ENCODE peak calls at places on chromosome 4, in eight cellular contexts. One of them, this sample, is unnamed.

GRCh38 chr4:190015538-190016368 is 11.3 kb downstream of the FRG2 start:
- DNase-seq in GM12892: no peak
- DNase-seq in lower leg skin: no peak
- DNase-seq in spleen: no peak
- DNase-seq in K562: no peak
- DNase-seq in A549: no peak
- DNase-seq in adrenal gland: no peak
- DNase-seq in sigmoid colon: no peak
- DNase-seq in this sample: no peak

GRCh38 chr4:182022899-182023298 is 220.3 kb upstream of the TENM3 start:
- DNase-seq in GM12892: no peak
- DNase-seq in lower leg skin: no peak
- DNase-seq in spleen: no peak
- DNase-seq in K562: no peak
- DNase-seq in A549: no peak
- DNase-seq in adrenal gland: no peak
- DNase-seq in sigmoid colon: no peak
- DNase-seq in this sample: no peak

GRCh38 chr4:66275381-66276060 is 605.2 kb upstream of the EPHA5 start:
- DNase-seq in GM12892: no peak
- DNase-seq in lower leg skin: no peak
- DNase-seq in spleen: no peak
- DNase-seq in K562: no peak
- DNase-seq in A549: no peak
- DNase-seq in adrenal gland: no peak
- DNase-seq in sigmoid colon: no peak
- DNase-seq in this sample: no peak

GRCh38 chr4:24778427-24779225 is 16.7 kb upstream of the SOD3 start:
- DNase-seq in GM12892: no peak
- DNase-seq in lower leg skin: peak; percentile 87
- DNase-seq in spleen: no peak
- DNase-seq in K562: no peak
- DNase-seq in A549: no peak
- DNase-seq in adrenal gland: no peak
- DNase-seq in sigmoid colon: peak; percentile 81
- DNase-seq in this sample: no peak

GRCh38 chr4:145842224-145842887 is 96.3 kb downstream of the ZNF827 start:
- DNase-seq in GM12892: no peak
- DNase-seq in lower leg skin: no peak
- DNase-seq in spleen: no peak
- DNase-seq in K562: no peak
- DNase-seq in A549: no peak
- DNase-seq in adrenal gland: no peak
- DNase-seq in sigmoid colon: no peak
- DNase-seq in this sample: no peak

GRCh38 chr4:88689877-88690276 is 7.8 kb downstream of the NAP1L5 start:
- DNase-seq in GM12892: no peak
- DNase-seq in lower leg skin: no peak
- DNase-seq in spleen: no peak
- DNase-seq in K562: no peak
- DNase-seq in A549: no peak
- DNase-seq in adrenal gland: no peak
- DNase-seq in sigmoid colon: no peak
- DNase-seq in this sample: no peak

GRCh38 chr4:41877020-41877796 is 58.0 kb upstream of the TMEM33 start:
- DNase-seq in GM12892: no peak
- DNase-seq in lower leg skin: no peak
- DNase-seq in spleen: peak; percentile 39
- DNase-seq in K562: no peak
- DNase-seq in A549: no peak
- DNase-seq in adrenal gland: no peak
- DNase-seq in sigmoid colon: no peak
- DNase-seq in this sample: no peak

GRCh38 chr4:995311-996026 is 2.3 kb upstream of the SLC26A1 start:
- DNase-seq in GM12892: no peak
- DNase-seq in lower leg skin: no peak
- DNase-seq in spleen: no peak
- DNase-seq in K562: no peak
- DNase-seq in A549: no peak
- DNase-seq in adrenal gland: peak; percentile 29
- DNase-seq in sigmoid colon: no peak
- DNase-seq in this sample: no peak

GRCh38 chr4:128865132-128865531 is 55.6 kb downstream of the JADE1 start:
- DNase-seq in GM12892: no peak
- DNase-seq in lower leg skin: no peak
- DNase-seq in spleen: no peak
- DNase-seq in K562: no peak
- DNase-seq in A549: no peak
- DNase-seq in adrenal gland: no peak
- DNase-seq in sigmoid colon: no peak
- DNase-seq in this sample: no peak

GRCh38 chr4:8523175-8523574 is 57.0 kb upstream of the GPR78 start:
- DNase-seq in GM12892: no peak
- DNase-seq in lower leg skin: no peak
- DNase-seq in spleen: peak; percentile 69
- DNase-seq in K562: no peak
- DNase-seq in A549: no peak
- DNase-seq in adrenal gland: no peak
- DNase-seq in sigmoid colon: peak; percentile 36
- DNase-seq in this sample: no peak

GRCh38 chr4:159188646-159189045 is 85.8 kb downstream of the RAPGEF2 start:
- DNase-seq in GM12892: no peak
- DNase-seq in lower leg skin: no peak
- DNase-seq in spleen: no peak
- DNase-seq in K562: no peak
- DNase-seq in A549: no peak
- DNase-seq in adrenal gland: no peak
- DNase-seq in sigmoid colon: no peak
- DNase-seq in this sample: no peak

GRCh38 chr4:65791111-65791806 is 121.0 kb upstream of the EPHA5 start:
- DNase-seq in GM12892: no peak
- DNase-seq in lower leg skin: no peak
- DNase-seq in spleen: no peak
- DNase-seq in K562: no peak
- DNase-seq in A549: no peak
- DNase-seq in adrenal gland: no peak
- DNase-seq in sigmoid colon: no peak
- DNase-seq in this sample: no peak

GRCh38 chr4:173420324-173420752 is 21.4 kb upstream of the SCRG1 start:
- DNase-seq in GM12892: no peak
- DNase-seq in lower leg skin: no peak
- DNase-seq in spleen: no peak
- DNase-seq in K562: peak; percentile 26
- DNase-seq in A549: no peak
- DNase-seq in adrenal gland: no peak
- DNase-seq in sigmoid colon: no peak
- DNase-seq in this sample: no peak

GRCh38 chr4:171718069-171718468 is 95.1 kb upstream of the GALNTL6 start:
- DNase-seq in GM12892: no peak
- DNase-seq in lower leg skin: no peak
- DNase-seq in spleen: no peak
- DNase-seq in K562: no peak
- DNase-seq in A549: no peak
- DNase-seq in adrenal gland: no peak
- DNase-seq in sigmoid colon: no peak
- DNase-seq in this sample: no peak

DNA sequence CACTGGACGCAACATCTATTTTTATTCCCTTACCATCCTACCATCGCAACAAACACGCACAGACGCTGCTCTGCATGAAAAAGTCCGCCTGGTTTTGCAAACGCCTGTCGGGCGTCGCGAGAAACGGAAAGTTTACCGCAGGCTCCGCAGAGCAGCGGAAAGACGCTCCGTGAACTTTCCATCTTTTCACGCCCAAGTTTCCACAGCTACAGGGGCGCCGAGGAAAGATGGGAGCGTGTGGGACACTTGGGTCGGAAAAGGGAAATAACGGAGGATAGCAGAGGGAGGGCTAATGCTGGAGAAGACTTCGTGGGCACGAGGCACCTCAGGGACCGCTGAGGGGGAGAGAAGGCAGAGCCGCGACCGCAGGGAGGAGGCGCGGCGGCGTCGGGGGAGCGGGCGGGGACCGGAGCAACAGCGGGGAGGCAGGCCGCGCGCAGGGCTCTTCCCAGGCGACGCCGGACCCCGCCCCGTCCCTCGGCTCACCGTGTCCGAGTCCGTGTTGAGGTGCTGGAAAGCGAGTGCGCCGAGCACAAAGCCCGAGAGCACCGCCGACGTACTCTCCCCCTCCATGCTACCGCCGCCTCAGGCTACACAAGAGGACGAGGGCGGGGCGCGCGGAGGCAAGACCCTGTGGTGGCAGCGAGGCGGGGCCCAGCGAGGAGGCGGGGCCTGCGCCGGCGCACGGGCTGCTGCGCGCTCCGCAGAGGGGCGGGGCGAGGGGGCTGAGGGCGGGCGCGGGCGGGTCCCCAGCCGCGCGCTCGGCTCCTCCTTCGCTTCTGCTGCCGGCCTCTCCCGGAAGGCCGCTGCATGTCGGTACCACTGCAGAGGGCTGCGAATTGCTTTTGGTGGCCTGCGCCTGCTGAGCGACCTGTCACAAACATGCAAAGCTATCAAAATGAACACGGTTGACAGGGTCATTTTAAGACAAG is at the start of gene ABRAXAS1:
- DNase-seq in GM12892: peak; percentile 92
- DNase-seq in lower leg skin: peak; percentile 90
- DNase-seq in spleen: peak; percentile 99
- DNase-seq in K562: peak; percentile 97
- DNase-seq in A549: peak; percentile 79
- DNase-seq in adrenal gland: peak; percentile 94
- DNase-seq in sigmoid colon: peak; percentile 97
- DNase-seq in this sample: peak; percentile 93
- TF ChIP-seq POLR2A in GM12892: peak; percentile 88
- TF ChIP-seq POLR2A in lower leg skin: no peak
- TF ChIP-seq POLR2A in spleen: peak; percentile 72
- TF ChIP-seq POLR2A in K562: peak; percentile 84
- TF ChIP-seq POLR2A in A549: peak; percentile 62
- TF ChIP-seq POLR2A in adrenal gland: peak; percentile 93
- TF ChIP-seq POLR2A in sigmoid colon: peak; percentile 35
- TF ChIP-seq POLR2A in this sample: peak; percentile 88

DNA sequence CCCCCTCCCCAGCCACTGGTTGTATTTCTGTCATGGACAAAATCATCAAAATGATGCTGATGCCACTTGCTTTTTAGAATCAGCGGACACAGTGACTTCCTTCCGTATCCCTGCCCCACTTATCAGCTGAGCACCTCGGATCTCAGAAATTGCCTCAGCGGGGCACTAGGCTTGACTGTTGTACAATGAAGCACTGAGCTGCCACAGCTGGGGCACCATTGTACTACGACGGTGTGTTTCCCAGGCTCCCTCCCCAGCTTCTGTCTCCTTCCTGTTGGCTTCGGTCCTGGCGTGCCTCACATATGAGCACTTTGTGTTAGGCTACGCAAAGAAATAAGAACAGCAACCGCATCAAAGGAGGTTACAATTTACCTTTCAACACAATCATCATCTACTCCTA is 82.4 kb downstream of the F11 start:
- DNase-seq in GM12892: no peak
- DNase-seq in lower leg skin: no peak
- DNase-seq in spleen: no peak
- DNase-seq in K562: no peak
- DNase-seq in A549: no peak
- DNase-seq in adrenal gland: no peak
- DNase-seq in sigmoid colon: no peak
- DNase-seq in this sample: no peak
- TF ChIP-seq POLR2A in GM12892: no peak
- TF ChIP-seq POLR2A in lower leg skin: no peak
- TF ChIP-seq POLR2A in spleen: no peak
- TF ChIP-seq POLR2A in K562: no peak
- TF ChIP-seq POLR2A in A549: no peak
- TF ChIP-seq POLR2A in adrenal gland: no peak
- TF ChIP-seq POLR2A in sigmoid colon: no peak
- TF ChIP-seq POLR2A in this sample: no peak

DNA sequence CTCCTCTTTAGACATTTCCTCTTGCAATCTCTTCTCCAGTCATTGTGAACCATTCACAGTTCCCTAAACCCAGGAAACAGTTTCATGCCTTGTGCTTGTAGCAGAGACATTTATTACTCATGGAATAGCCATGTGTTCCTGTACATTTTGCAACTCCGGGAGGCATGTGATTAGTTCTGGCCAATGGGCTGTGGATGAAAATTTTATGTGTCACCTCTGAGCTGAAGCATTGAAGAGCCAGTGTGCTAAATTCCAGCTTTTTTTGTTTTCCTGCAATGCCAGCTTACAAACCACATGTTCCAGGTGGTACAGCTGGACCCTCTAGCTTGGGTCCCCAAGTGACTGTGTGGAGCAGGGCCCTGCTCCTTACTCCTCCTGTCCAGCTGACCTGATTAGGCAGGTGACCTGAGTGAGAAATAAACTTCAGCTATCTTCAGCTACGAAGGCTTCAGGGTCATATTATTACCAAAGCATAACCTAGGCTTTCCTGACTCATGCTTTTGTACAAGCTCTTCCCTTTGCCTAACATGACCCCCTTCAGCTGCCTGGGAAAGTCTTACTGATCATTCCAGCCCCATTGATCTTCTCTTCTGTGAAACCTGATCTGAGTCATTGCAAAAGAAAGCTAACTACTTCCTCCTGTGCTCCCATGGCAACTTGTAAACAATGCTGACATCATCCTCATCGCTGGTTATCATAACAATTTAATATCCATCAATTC is 200.4 kb downstream of the PTTG2 start:
- DNase-seq in GM12892: peak; percentile 32
- DNase-seq in lower leg skin: peak; percentile 87
- DNase-seq in spleen: no peak
- DNase-seq in K562: no peak
- DNase-seq in A549: peak; percentile 60
- DNase-seq in adrenal gland: peak; percentile 67
- DNase-seq in sigmoid colon: peak; percentile 72
- DNase-seq in this sample: peak; percentile 37
- TF ChIP-seq POLR2A in GM12892: no peak
- TF ChIP-seq POLR2A in lower leg skin: no peak
- TF ChIP-seq POLR2A in spleen: no peak
- TF ChIP-seq POLR2A in K562: no peak
- TF ChIP-seq POLR2A in A549: no peak
- TF ChIP-seq POLR2A in adrenal gland: peak; percentile 3
- TF ChIP-seq POLR2A in sigmoid colon: no peak
- TF ChIP-seq POLR2A in this sample: no peak

DNA sequence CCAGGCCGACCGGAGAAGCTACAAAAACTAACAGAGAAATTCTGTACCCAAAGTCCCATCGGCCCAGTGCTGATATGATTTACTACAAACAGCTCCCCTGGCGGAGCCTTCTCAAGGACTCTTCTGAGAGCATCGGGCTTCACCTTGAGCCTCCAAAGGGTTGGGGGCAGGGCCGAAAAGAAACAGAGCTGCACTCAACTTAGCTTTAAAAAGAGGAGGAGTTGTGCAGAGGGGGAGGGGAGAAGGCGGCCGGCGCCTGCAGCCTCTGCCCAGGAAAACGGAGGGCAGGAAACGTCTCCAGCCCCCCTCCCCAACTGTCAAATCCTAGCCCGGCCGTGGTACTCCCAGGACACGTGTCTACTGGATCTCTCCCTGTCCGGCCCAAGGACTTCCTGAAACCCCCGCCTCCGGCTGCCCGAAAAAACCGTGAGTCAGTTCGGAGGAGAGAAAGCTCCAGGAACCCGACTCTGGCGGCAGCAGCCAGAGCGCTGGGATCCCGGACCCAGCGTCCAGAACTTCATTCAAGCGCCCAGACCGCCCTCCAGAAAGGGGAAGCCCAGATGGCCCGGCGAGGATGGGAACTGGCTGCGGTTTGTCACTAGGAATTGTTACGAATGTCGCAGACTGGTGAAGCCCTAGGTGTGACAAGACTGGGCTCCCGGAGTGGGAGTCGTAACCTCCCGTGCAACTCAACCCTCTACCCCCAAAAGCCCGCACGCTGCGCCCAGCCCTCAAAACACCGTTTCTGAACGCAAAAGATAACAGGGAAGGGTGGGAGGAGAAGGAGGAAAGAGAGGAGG is 1.0 kb downstream of the ADAMTS3 start:
- DNase-seq in GM12892: peak; percentile 13
- DNase-seq in lower leg skin: peak; percentile 29
- DNase-seq in spleen: peak; percentile 84
- DNase-seq in K562: peak; percentile 87
- DNase-seq in A549: peak; percentile 40
- DNase-seq in adrenal gland: peak; percentile 87
- DNase-seq in sigmoid colon: peak; percentile 87
- DNase-seq in this sample: peak; percentile 30
- TF ChIP-seq POLR2A in GM12892: no peak
- TF ChIP-seq POLR2A in lower leg skin: no peak
- TF ChIP-seq POLR2A in spleen: no peak
- TF ChIP-seq POLR2A in K562: peak; percentile 81
- TF ChIP-seq POLR2A in A549: no peak
- TF ChIP-seq POLR2A in adrenal gland: peak; percentile 70
- TF ChIP-seq POLR2A in sigmoid colon: no peak
- TF ChIP-seq POLR2A in this sample: no peak